ENCODE peak calls at places on chromosome 19, in eight cellular contexts. U, C, E, H, L, A, M and J are unnamed samples.

GRCh38 chr19:860481-861098 is 1.1 kb downstream of the CFD start:
- DNase-seq in E (peak), L (no peak), C (peak), M (peak), U (peak), A (peak), H (no peak), J (no peak)

GRCh38 chr19:15014579-15014978 is 34.7 kb upstream of the CASP14 start:
- DNase-seq in U (no peak), L (no peak), A (no peak), M (no peak), C (no peak), H (no peak), E (no peak), J (no peak)

GRCh38 chr19:42198676-42199439 is 18.6 kb downstream of the DEDD2 start:
- DNase-seq in C (peak), M (peak), A (no peak), E (peak), L (no peak), U (peak), H (no peak), J (no peak)

GRCh38 chr19:51394045-51394836 is 3.9 kb upstream of the C19orf84 start:
- DNase-seq in U (peak), A (peak), H (peak), C (peak), L (peak), M (peak), E (peak), J (peak)

GRCh38 chr19:18762125-18763023 is 28.7 kb downstream of the COMP start:
- DNase-seq in M (no peak), L (peak), E (peak), A (peak), H (no peak), U (peak), C (peak), J (peak)

GRCh38 chr19:35357867-35358573 is at the start of gene FFAR3:
- DNase-seq in M (peak), C (peak), H (no peak), L (no peak), U (peak), A (peak), E (no peak), J (no peak)

GRCh38 chr19:15200575-15201364 is at the start of gene NOTCH3:
- DNase-seq in L (no peak), U (no peak), C (no peak), A (no peak), E (no peak), M (no peak), H (no peak), J (no peak)

GRCh38 chr19:49421039-49421877 is 2.0 kb downstream of the PTH2 start:
- DNase-seq in A (no peak), C (peak), E (peak), L (peak), H (peak), M (no peak), U (peak), J (no peak)

GRCh38 chr19:36833430-36833829 is 4.8 kb downstream of the ZNF790 start:
- DNase-seq in A (no peak), U (no peak), H (no peak), L (no peak), C (no peak), E (no peak), M (no peak), J (no peak)

DNA sequence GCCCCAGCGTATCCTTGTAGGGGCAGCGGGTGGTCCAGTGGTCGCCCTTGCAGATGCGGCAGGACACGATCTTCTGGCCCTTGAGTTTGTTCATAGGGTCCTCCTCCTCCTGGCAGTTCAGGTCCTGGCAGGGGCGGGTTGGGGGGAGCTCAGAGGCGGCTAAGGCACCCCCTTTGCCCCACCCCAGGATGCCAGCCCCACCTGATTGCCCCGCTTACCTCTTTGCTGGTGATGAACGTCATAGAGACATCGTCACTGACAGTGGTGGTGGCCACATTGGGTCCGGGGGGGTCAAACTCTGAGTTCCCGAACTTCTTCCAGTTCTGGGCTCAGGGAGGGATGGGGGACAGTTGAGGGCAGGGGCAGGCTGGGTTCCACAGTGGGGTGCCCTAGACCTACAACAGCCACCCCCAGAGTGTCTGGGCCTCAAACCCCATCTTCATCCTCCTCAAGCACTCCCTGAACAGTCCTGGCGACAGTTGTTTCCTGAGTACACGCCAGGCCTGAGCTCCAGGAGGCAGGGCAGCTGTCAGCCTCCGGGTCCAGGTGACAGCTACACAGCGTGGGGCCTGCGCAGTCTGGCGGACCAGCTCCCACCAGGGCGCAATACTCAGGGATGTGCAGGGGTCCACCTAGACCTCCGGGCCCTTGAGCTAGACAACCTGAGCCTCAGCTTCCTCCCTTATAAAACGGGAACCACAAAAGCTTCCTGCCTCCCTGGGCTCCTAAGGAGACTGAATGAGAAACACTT is 2.7 kb downstream of the EIF3G start:
- DNase-seq in H (no peak), L (no peak), E (no peak), C (no peak), A (no peak), U (no peak), M (peak), J (no peak)
- TF ChIP-seq POLR2AphosphoS5 in H (no peak), L (no peak), E (no peak), C (no peak), A (no peak), U (no peak), M (no peak), J (no peak)

GRCh38 chr19:3024509-3024869 is 4.6 kb downstream of the TLE2 start:
- DNase-seq in E (no peak), M (no peak), A (no peak), L (no peak), C (no peak), H (no peak), U (no peak), J (no peak)
- H3K4me3 ChIP-seq in E (no peak), M (no peak), A (no peak), L (no peak), C (no peak), H (peak), U (no peak), J (no peak)

DNA sequence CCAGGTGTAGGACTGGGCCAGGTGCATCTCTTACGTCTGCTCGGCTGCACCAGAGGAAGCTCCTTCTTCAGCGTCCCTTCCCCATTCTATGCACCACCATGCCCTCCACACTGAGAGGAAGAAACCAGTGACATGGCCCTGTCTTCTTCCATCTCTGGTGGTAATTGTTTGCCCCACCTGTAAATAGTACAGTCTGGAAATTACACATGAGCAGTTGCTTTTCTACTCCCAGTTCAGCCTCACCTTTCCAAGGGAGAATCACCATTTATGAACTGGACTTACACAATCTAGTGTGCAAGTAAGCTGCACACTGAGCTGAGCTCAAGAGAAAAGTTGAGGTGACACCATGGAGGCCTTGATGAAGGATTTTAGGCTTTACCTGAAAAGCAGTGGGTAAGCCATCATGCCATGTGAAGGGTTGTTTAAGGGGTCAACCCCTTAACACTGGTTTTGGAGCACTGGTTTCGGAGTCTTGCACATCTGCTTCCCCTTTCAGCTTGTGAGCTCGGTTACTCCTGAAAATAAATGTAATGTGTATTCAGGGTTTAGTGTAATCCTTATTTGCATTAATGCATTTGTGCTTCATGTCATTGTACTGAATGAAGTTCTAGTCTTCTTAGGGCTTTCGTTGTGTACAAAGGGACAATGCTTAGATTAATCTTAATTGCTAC is 22.4 kb downstream of the ZNF536 start:
- DNase-seq in C (no peak), L (no peak), H (no peak), E (no peak), U (no peak), A (no peak), M (no peak), J (no peak)
- H3K27ac ChIP-seq in C (no peak), L (no peak), H (no peak), E (no peak), U (no peak), A (no peak), M (no peak), J (no peak)

DNA sequence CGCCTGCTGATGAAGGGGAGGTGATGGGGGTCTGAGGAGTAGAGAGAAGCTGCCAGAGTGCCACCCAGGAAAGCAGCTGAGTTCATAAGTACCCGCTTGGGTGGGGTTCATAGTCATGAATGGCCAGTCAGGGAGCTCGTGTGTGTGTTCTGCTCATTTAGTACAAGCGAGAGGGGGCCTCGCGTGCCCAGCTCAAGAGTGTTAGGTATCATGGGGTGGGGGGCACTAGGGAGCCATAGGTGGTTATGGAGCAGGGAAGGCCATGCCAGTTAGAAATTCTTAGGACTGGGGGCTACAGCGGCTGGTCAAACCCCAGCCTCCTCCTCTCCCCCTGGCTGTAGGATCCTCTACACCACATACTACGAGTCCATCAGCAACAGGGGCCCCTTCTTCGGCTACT is 46.8 kb downstream of the CD320 start:
- DNase-seq in U (no peak), M (peak), A (no peak), E (no peak), C (peak), H (no peak), L (no peak), J (no peak)
- TF ChIP-seq POLR2AphosphoS5 in U (no peak), M (no peak), A (no peak), E (no peak), C (no peak), H (no peak), L (no peak), J (no peak)